ENCODE peak calls at places on chromosomes 5 and 9, in nine cellular contexts. X is CD8-positive, alpha-beta T cell; Z is lung; E is fibroblast of mammary gland; J is Peyer's patch; U is BE2C; N is MCF 10A; B is esophagus muscularis mucosa; I is lower lobe of right lung. Q is an unnamed sample.

GRCh38 chr9:33108472-33108871 is 32.0 kb upstream of the SMU1 start:
- DNase-seq in I (no peak), J (no peak), B (no peak), E (no peak), N (no peak), Z (no peak), U (no peak), X (no peak), Q (no peak)

GRCh38 chr5:1733369-1733768 is 66.3 kb downstream of the MRPL36 start:
- DNase-seq in E (no peak), U (no peak), I (no peak), N (no peak), B (no peak), Z (peak), J (no peak), X (no peak), Q (no peak)

GRCh38 chr9:120710110-120710981 is 3.9 kb downstream of the MEGF9 start:
- DNase-seq in E (peak), X (peak), N (peak), Z (no peak), I (no peak), U (no peak), B (no peak), J (no peak), Q (no peak)

GRCh38 chr5:41649659-41650058 is 139.3 kb upstream of the PLCXD3 start:
- DNase-seq in U (no peak), E (peak), J (no peak), I (no peak), Z (no peak), N (peak), X (no peak), B (no peak), Q (no peak)

GRCh38 chr9:7909537-7909936 is 110.0 kb upstream of the DMAC1 start:
- DNase-seq in N (no peak), B (no peak), I (no peak), E (no peak), J (no peak), U (no peak), X (no peak), Z (no peak), Q (no peak)

GRCh38 chr5:83184534-83184933 is 107.2 kb downstream of the XRCC4 start:
- DNase-seq in Z (no peak), I (no peak), N (no peak), E (no peak), B (no peak), X (no peak), J (no peak), U (no peak), Q (no peak)

GRCh38 chr5:112634796-112635195 is 102.9 kb upstream of the APC start:
- DNase-seq in U (no peak), E (no peak), N (no peak), I (no peak), B (no peak), X (no peak), J (no peak), Z (no peak), Q (no peak)

GRCh38 chr9:90881648-90882047 is 80.0 kb downstream of the SYK start:
- DNase-seq in B (no peak), E (no peak), J (no peak), U (no peak), X (no peak), Z (no peak), N (no peak), I (no peak), Q (no peak)

GRCh38 chr5:55671975-55672374 is 40.1 kb downstream of the SLC38A9 start:
- DNase-seq in E (peak), U (no peak), N (no peak), J (no peak), I (no peak), X (no peak), B (no peak), Z (no peak), Q (no peak)

GRCh38 chr5:160640417-160640816 is 211.6 kb downstream of the ATP10B start:
- DNase-seq in I (no peak), X (no peak), U (no peak), B (no peak), J (no peak), Z (no peak), E (no peak), N (no peak), Q (no peak)

GRCh38 chr5:61817472-61818326 is 485.6 kb downstream of the ZSWIM6 start:
- DNase-seq in U (peak), X (no peak), J (peak), I (no peak), Z (no peak), E (peak), N (peak), B (peak), Q (no peak)

GRCh38 chr5:89282832-89283510 is 400.0 kb upstream of the MEF2C start:
- DNase-seq in U (no peak), X (no peak), B (no peak), I (no peak), N (peak), E (peak), J (no peak), Z (no peak), Q (no peak)

GRCh38 chr9:92294297-92294676 is 790 bp upstream of the IARS1 start:
- DNase-seq in Z (no peak), B (no peak), I (peak), U (peak), N (peak), E (peak), X (no peak), J (peak), Q (no peak)

GRCh38 chr9:127763918-127764384 is 14.5 kb downstream of the SH2D3C start:
- DNase-seq in I (peak), U (no peak), J (peak), N (peak), Z (peak), X (no peak), E (peak), B (no peak), Q (no peak)

GRCh38 chr9:2469681-2470141 is 151.9 kb upstream of the VLDLR start:
- DNase-seq in Z (no peak), X (no peak), N (peak), I (peak), U (peak), B (no peak), E (peak), J (no peak), Q (no peak)

GRCh38 chr9:12875216-12875615 is 100.4 kb downstream of the LURAP1L start:
- DNase-seq in E (peak), U (no peak), I (no peak), Z (no peak), B (no peak), J (no peak), N (no peak), X (no peak), Q (no peak)

GRCh38 chr5:107687937-107688336 is 17.2 kb upstream of the EFNA5 start:
- DNase-seq in B (no peak), X (no peak), J (no peak), N (no peak), I (no peak), Z (no peak), U (no peak), E (no peak), Q (no peak)

GRCh38 chr9:69145148-69145547 is 28.9 kb upstream of the TJP2 start:
- DNase-seq in J (no peak), I (no peak), E (peak), X (no peak), U (no peak), Z (no peak), N (no peak), B (no peak), Q (peak)

GRCh38 chr9:106897223-106897622 is 34.3 kb downstream of the ZNF462 start:
- DNase-seq in Z (no peak), I (no peak), E (peak), X (no peak), U (no peak), N (no peak), J (no peak), B (no peak), Q (no peak)

GRCh38 chr5:16918156-16918555 is 17.9 kb downstream of the MYO10 start:
- DNase-seq in I (no peak), E (no peak), Z (no peak), J (no peak), X (no peak), B (no peak), N (no peak), U (no peak), Q (no peak)

GRCh38 chr9:15722888-15723287 is 170.0 kb downstream of the CCDC171 start:
- DNase-seq in E (peak), Z (no peak), N (no peak), U (no peak), B (no peak), J (no peak), I (no peak), X (no peak), Q (no peak)

GRCh38 chr5:89353837-89354551 is 471.0 kb upstream of the MEF2C start:
- DNase-seq in Z (no peak), N (no peak), I (no peak), B (no peak), U (no peak), E (no peak), X (no peak), J (no peak), Q (no peak)

GRCh38 chr5:179160584-179160983 is 100.4 kb downstream of the ZNF354C start:
- DNase-seq in Z (no peak), N (no peak), J (no peak), U (no peak), I (no peak), E (peak), B (no peak), X (no peak), Q (no peak)

GRCh38 chr5:54229041-54229780 is 81.2 kb downstream of the ARL15 start:
- DNase-seq in Z (peak), N (peak), B (no peak), E (peak), J (peak), U (peak), I (peak), X (peak), Q (peak)

GRCh38 chr5:93117753-93118531 is 463.1 kb downstream of the NR2F1-AS1 start:
- DNase-seq in N (no peak), X (no peak), U (no peak), Z (no peak), J (no peak), I (no peak), B (no peak), E (peak), Q (no peak)

GRCh38 chr5:172643392-172643871 is 2.4 kb downstream of the NEURL1B start:
- DNase-seq in Z (no peak), E (no peak), J (no peak), U (no peak), B (no peak), I (no peak), N (no peak), X (no peak), Q (no peak)

GRCh38 chr5:7372399-7372798 is 23.5 kb upstream of the ADCY2 start:
- DNase-seq in N (no peak), E (no peak), B (no peak), J (no peak), U (no peak), I (no peak), X (no peak), Z (no peak), Q (peak)

GRCh38 chr5:66960373-66961137 is 236.0 kb downstream of the CD180 start:
- DNase-seq in B (no peak), N (no peak), E (peak), Z (no peak), I (no peak), U (no peak), J (no peak), X (no peak), Q (no peak)

GRCh38 chr5:176773408-176774035 is 36.8 kb upstream of the UNC5A start:
- DNase-seq in J (no peak), Z (no peak), B (peak), E (no peak), U (no peak), X (no peak), N (no peak), I (no peak), Q (no peak)

GRCh38 chr9:6943293-6943692 is 185.5 kb downstream of the KDM4C start:
- DNase-seq in E (no peak), B (no peak), U (no peak), I (no peak), X (no peak), J (no peak), Z (no peak), N (no peak), Q (no peak)

GRCh38 chr5:1638658-1639400 is 115.1 kb upstream of the LPCAT1 start:
- DNase-seq in Z (no peak), X (no peak), N (no peak), J (peak), E (no peak), U (no peak), I (peak), B (no peak), Q (no peak)

GRCh38 chr5:132110930-132111329 is 37.3 kb downstream of the CSF2 start:
- DNase-seq in Z (no peak), X (no peak), B (no peak), N (no peak), I (no peak), U (no peak), E (peak), J (no peak), Q (no peak)

GRCh38 chr5:643351-643801 is 31.2 kb downstream of the CEP72 start:
- DNase-seq in X (no peak), N (no peak), I (peak), U (no peak), Z (no peak), E (no peak), B (no peak), J (no peak), Q (no peak)

GRCh38 chr5:97085126-97085786 is 57.2 kb downstream of the LIX1 start:
- DNase-seq in U (no peak), X (no peak), Z (no peak), B (no peak), J (no peak), E (no peak), N (no peak), I (no peak), Q (no peak)

GRCh38 chr9:122406264-122406890 is 35.6 kb downstream of the PTGS1 start:
- DNase-seq in J (no peak), Z (no peak), E (no peak), X (no peak), N (no peak), I (no peak), U (no peak), B (no peak), Q (no peak)

GRCh38 chr5:148805323-148806290 is 20.8 kb upstream of the ADRB2 start:
- DNase-seq in N (peak), I (peak), U (peak), B (peak), J (no peak), Z (no peak), X (no peak), E (peak), Q (no peak)

GRCh38 chr5:103424008-103424407 is 138.6 kb downstream of the NUDT12 start:
- DNase-seq in J (no peak), E (peak), B (no peak), Z (no peak), U (no peak), X (no peak), I (no peak), N (no peak), Q (no peak)

GRCh38 chr5:168947212-168947868 is 353.6 kb downstream of the SLIT3 start:
- DNase-seq in N (peak), Z (no peak), J (no peak), X (peak), I (no peak), B (no peak), U (peak), E (peak), Q (peak)

GRCh38 chr9:102700936-102701335 is 294.2 kb upstream of the CYLC2 start:
- DNase-seq in X (no peak), B (no peak), U (no peak), N (peak), I (no peak), J (no peak), Z (no peak), E (no peak), Q (no peak)

DNA sequence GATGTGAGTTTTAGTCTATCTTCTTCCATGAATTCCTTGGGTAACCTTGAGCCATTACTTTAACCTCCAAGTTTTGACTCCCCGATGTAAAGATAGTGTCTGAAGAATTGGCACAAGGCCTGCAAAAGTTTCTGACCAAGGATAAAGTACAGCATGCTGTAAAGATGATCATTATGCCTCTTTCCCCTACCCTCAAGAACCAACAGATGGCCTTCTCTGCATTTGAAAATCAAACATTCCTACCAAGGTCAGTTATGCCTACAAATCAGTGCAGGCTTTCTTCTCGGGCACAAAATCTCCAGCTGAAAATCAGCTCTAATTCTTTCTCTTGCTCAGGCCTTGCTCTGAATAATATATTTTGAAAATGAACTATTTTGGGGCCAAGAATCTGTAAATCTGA is 59.8 kb downstream of the PPP2R2B start:
- DNase-seq in I (no peak), Z (no peak), B (no peak), J (no peak), U (no peak), N (no peak), E (no peak), X (no peak), Q (no peak)
- TF ChIP-seq CTCF in I (no peak), Z (no peak), B (no peak), J (no peak), U (no peak), N (no peak), E (no peak), X (no peak), Q (no peak)

GRCh38 chr9:135864447-135865049 is 42.8 kb downstream of the CAMSAP1 start:
- DNase-seq in Z (peak), B (no peak), E (peak), X (peak), I (peak), J (peak), N (peak), U (peak), Q (no peak)
- TF ChIP-seq CTCF in Z (peak), B (peak), E (peak), X (peak), I (peak), J (peak), N (peak), U (peak), Q (peak)

GRCh38 chr5:140072812-140073211 is 29.7 kb upstream of the NRG2 start:
- DNase-seq in B (no peak), E (no peak), I (no peak), X (no peak), N (no peak), Z (no peak), J (no peak), U (no peak), Q (no peak)

GRCh38 chr5:140073296-140073695 is 30.2 kb upstream of the NRG2 start:
- DNase-seq in I (no peak), X (no peak), E (peak), N (peak), Z (no peak), J (no peak), U (no peak), B (no peak), Q (no peak)

GRCh38 chr5:140076142-140076541 is 33.0 kb upstream of the NRG2 start:
- DNase-seq in I (no peak), N (no peak), E (no peak), B (no peak), J (no peak), X (no peak), Z (no peak), U (no peak), Q (no peak)

GRCh38 chr5:140076788-140077187 is 33.7 kb upstream of the NRG2 start:
- DNase-seq in E (no peak), Z (no peak), I (no peak), X (no peak), U (no peak), J (no peak), B (no peak), N (no peak), Q (no peak)

GRCh38 chr5:140075371-140075770 is 32.3 kb upstream of the NRG2 start:
- DNase-seq in Z (no peak), U (no peak), I (no peak), E (peak), X (no peak), N (peak), B (no peak), J (no peak), Q (no peak)
- TF ChIP-seq CTCF in Z (no peak), U (peak), I (peak), E (peak), X (no peak), N (peak), B (no peak), J (peak), Q (no peak)

GRCh38 chr5:15682566-15682965 is 182.6 kb downstream of the FBXL7 start:
- DNase-seq in Z (no peak), U (no peak), E (peak), J (no peak), X (no peak), N (no peak), I (no peak), B (no peak), Q (no peak)

GRCh38 chr5:15687401-15687800 is 187.4 kb downstream of the FBXL7 start:
- DNase-seq in B (no peak), J (no peak), U (no peak), N (no peak), I (no peak), Z (no peak), E (no peak), X (no peak), Q (no peak)

GRCh38 chr5:15682122-15682521 is 182.1 kb downstream of the FBXL7 start:
- DNase-seq in J (no peak), X (no peak), E (no peak), I (no peak), Z (no peak), N (no peak), B (no peak), U (no peak), Q (no peak)

DNA sequence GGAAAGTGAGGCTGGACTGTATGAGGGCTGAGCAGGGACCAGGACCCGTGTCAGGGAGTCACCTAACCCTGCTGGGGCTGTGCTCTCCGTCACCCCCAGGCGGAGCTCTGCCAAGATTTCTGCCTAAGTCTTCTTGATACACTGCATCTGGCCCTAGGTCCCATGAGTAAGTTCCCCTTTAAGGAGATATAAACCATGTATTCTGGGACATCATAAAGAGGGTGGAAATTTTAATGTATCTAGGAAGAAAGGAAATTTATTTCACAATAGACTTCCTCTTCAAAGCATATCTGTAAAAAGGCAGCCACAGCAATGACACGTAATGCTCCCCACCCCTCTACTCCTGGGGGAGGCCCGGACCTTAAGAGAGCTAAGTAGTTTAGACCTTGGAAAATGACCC is 183.4 kb downstream of the FBXL7 start:
- DNase-seq in B (no peak), J (no peak), Z (no peak), X (no peak), N (peak), I (no peak), U (peak), E (no peak), Q (no peak)
- TF ChIP-seq CTCF in B (peak), J (no peak), Z (no peak), X (no peak), N (peak), I (peak), U (peak), E (no peak), Q (no peak)

GRCh38 chr5:150163547-150164059 is 3.0 kb upstream of the CDX1 start:
- DNase-seq in Z (no peak), E (no peak), I (peak), X (no peak), J (peak), B (peak), N (no peak), U (no peak), Q (no peak)
- TF ChIP-seq CTCF in Z (no peak), E (peak), I (no peak), X (no peak), J (peak), B (peak), N (no peak), U (no peak), Q (no peak)

DNA sequence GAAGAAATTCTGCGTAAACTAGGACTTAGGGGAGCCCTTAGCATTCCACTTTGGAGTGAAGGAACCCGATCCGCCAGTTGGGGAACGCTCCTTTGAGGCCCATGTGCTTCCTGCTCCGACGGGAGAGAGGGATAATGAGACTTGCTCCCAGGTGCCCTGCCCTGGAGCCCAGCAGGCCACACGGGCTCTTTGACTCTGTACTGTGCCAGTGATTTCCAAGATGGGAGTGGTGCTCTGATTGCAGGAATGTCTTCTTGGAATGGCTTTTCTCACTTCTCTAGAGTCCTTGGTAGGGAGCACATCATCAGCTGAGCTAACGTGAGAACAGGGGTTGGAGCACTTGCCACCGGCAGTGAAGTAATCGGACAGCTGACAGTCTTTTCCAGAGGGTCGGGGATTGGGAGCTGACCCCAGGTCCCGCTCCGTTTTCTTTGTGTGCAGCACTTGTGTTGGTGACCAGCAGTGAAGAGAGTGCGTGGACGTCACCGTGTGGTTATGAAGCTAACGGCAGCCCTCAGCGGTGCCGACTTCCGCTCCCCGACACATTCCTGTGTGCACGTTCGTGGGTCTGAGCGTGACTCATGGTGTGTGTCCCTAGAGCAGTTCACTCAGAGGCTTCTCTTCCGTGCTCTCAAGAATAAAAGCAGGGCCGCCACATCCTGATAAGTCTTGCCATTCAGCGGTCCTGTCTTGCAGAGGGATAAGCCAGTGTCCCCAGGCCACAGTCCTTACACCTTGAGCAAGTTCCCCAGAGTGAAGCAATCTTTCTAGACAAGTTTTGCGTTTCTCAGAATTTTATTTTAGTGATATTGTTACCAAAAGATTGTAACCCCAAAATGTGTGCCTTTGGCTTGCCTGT is 25.6 kb downstream of the ABL1 start:
- DNase-seq in U (no peak), J (peak), B (peak), Z (peak), N (no peak), X (no peak), I (peak), E (peak), Q (no peak)
- TF ChIP-seq CTCF in U (no peak), J (peak), B (peak), Z (no peak), N (no peak), X (no peak), I (peak), E (peak), Q (no peak)